ENCODE peak calls at places on chromosomes 4 and X, in six cellular contexts. G is left lung, Q is heart left ventricle, N is IMR-90, C is heart right ventricle, J is body of pancreas. U is an unnamed sample. For H3K36me3, the result is how much of the 10 kb centered on the place peaks cover.

GRCh38 chr4:139015269-139015947 is at the start of gene NOCT:
- DNase-seq in G (peak), Q (peak), N (peak), C (peak), J (peak), U (peak)

GRCh38 chr4:72290737-72291136 is 258.9 kb downstream of the NPFFR2 start:
- DNase-seq in G (no peak), Q (no peak), N (no peak), C (no peak), J (no peak), U (no peak)

GRCh38 chrX:38880460-38880859 is 79.2 kb downstream of the MID1IP1 start:
- DNase-seq in G (peak), Q (no peak), N (peak), C (no peak), J (peak), U (no peak)

GRCh38 chrX:10579753-10580060 is 40.7 kb downstream of the MID1 start:
- DNase-seq in G (no peak), Q (no peak), N (peak), C (no peak), J (no peak), U (no peak)

GRCh38 chr4:97457253-97457652 is 686.0 kb downstream of the STPG2 start:
- DNase-seq in G (no peak), Q (no peak), N (no peak), C (no peak), J (no peak), U (no peak)

GRCh38 chr4:89868999-89869589 is 25.6 kb upstream of the MMRN1 start:
- DNase-seq in G (no peak), Q (no peak), N (peak), C (no peak), J (no peak), U (no peak)

GRCh38 chr4:182807841-182808548 is 109.2 kb downstream of the DCTD start:
- DNase-seq in G (no peak), Q (no peak), N (no peak), C (no peak), J (no peak), U (no peak)

GRCh38 chr4:151569650-151570049 is 160.7 kb downstream of the FHIP1A start:
- DNase-seq in G (no peak), Q (peak), N (no peak), C (peak), J (peak), U (no peak)

GRCh38 chr4:174808119-174808518 is 20.9 kb downstream of the GLRA3 start:
- DNase-seq in G (no peak), Q (no peak), N (no peak), C (no peak), J (no peak), U (no peak)

GRCh38 chrX:40176256-40176978 is 78.7 kb upstream of the BCOR start:
- DNase-seq in G (peak), Q (peak), N (no peak), C (peak), J (peak), U (peak)

GRCh38 chr4:7938513-7939376 is 916 bp downstream of the AFAP1 start:
- DNase-seq in G (no peak), Q (peak), N (peak), C (peak), J (peak), U (no peak)

GRCh38 chr4:121057466-121057911 is 14.8 kb downstream of the NDNF start:
- DNase-seq in G (no peak), Q (peak), N (no peak), C (peak), J (no peak), U (no peak)

GRCh38 chr4:184012937-184013336 is 107.8 kb downstream of the STOX2 start:
- DNase-seq in G (no peak), Q (no peak), N (no peak), C (no peak), J (no peak), U (no peak)

GRCh38 chr4:10320130-10320529 is 137.1 kb downstream of the ZNF518B start:
- DNase-seq in G (no peak), Q (no peak), N (no peak), C (no peak), J (no peak), U (no peak)

GRCh38 chrX:153477458-153477857 is 7.1 kb upstream of the HAUS7 start:
- DNase-seq in G (no peak), Q (no peak), N (no peak), C (no peak), J (no peak), U (no peak)

GRCh38 chr4:175833574-175834350 is 21.7 kb upstream of the GPM6A start:
- DNase-seq in G (no peak), Q (no peak), N (no peak), C (no peak), J (no peak), U (no peak)

GRCh38 chr4:24024157-24024556 is 134.3 kb upstream of the PPARGC1A start:
- DNase-seq in G (no peak), Q (no peak), N (peak), C (no peak), J (no peak), U (no peak)

GRCh38 chrX:20224814-20225487 is 41.8 kb downstream of the RPS6KA3 start:
- DNase-seq in G (no peak), Q (no peak), N (peak), C (no peak), J (no peak), U (no peak)

GRCh38 chr4:39770005-39770404 is 72.1 kb downstream of the UBE2K start:
- DNase-seq in G (no peak), Q (no peak), N (no peak), C (no peak), J (no peak), U (no peak)
- H3K36me3 ChIP-seq in G (under half), Q (half or more), N (under half), C (under half), J (under half), U (half or more)

DNA sequence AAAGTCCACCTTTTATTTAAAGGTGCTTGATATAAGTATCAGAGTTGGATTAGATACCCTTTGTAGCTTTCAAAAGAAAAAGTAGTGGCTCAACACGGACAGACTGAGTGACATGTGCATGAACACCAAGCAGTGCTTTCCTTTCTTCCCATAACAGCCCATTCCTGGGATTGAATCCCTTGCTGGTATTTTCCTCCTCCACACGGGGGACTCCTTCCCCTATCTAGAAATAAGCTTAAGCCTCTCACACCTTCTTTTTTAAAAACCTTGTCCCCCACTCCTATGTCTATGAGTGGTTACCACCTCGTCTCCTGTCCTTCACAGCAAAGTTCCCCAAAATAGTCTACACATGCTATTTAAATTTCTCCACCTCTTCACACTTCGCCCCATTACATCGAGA is 5.1 kb downstream of the AP1S2 start:
- DNase-seq in G (no peak), Q (no peak), N (no peak), C (no peak), J (no peak), U (no peak)
- TF ChIP-seq CTCF in G (no peak), Q (peak), N (peak), C (peak), J (no peak), U (peak)

GRCh38 chr4:751676-752075 is 46.0 kb downstream of the PCGF3 start:
- DNase-seq in G (no peak), Q (no peak), N (no peak), C (no peak), J (no peak), U (peak)

GRCh38 chr4:749771-750666 is 44.4 kb downstream of the PCGF3 start:
- DNase-seq in G (no peak), Q (no peak), N (peak), C (no peak), J (no peak), U (peak)

GRCh38 chr4:744212-744841 is 38.7 kb downstream of the PCGF3 start:
- DNase-seq in G (no peak), Q (no peak), N (no peak), C (no peak), J (no peak), U (peak)

GRCh38 chr4:748461-748860 is 42.8 kb downstream of the PCGF3 start:
- DNase-seq in G (no peak), Q (no peak), N (no peak), C (no peak), J (no peak), U (peak)

GRCh38 chr4:747546-748170 is 42.0 kb downstream of the PCGF3 start:
- DNase-seq in G (no peak), Q (no peak), N (no peak), C (no peak), J (no peak), U (peak)
- H3K36me3 ChIP-seq in G (under half), Q (under half), N (under half), C (under half), J (under half), U (under half)

DNA sequence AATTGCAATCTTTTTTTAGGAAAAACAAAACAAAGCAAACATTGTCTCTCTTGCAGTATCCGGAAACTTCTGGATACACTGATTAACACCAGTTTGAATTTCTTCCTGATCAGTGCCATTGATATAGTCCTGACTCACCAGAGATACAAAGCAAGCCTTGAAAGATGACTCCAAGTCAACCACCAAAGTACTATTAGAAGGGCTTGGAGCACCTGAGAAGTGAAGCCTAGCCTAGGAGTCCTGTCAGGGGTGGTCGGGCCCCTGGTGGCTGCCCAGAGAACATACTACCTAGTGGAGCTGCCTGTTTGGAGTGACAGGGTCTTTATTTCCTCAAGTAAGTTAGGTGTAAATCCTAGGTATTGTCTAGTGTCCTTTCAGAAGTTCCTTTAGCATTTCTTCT is 593.2 kb downstream of the ZNF674 start:
- DNase-seq in G (no peak), Q (no peak), N (no peak), C (no peak), J (no peak), U (no peak)
- TF ChIP-seq CTCF in G (no peak), Q (no peak), N (no peak), C (no peak), J (no peak), U (no peak)

GRCh38 chrX:43964936-43965335 is 8.3 kb downstream of the NDP start:
- DNase-seq in G (no peak), Q (no peak), N (no peak), C (no peak), J (no peak), U (no peak)
- H3K36me3 ChIP-seq in G (under half), Q (under half), N (under half), C (under half), J (under half), U (under half)

DNA sequence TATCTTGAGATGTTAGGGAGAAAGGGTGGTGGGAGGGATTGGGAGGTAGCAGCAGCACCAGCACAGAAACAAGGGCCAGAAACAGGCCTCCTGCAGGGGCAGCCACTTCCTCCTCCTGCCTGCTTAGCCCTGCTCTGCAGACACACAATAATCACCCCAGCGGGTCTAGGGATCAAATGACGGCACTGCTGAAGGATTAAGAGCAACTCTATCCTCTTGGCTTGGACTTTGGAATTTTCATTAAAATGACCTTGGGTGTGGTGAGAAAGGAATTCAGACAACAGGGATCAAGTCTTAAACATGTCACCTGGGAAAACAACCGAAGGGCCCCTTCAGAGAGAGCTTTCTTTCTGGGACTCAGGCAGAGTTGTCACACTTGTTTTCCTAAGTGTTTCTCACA is 353.4 kb downstream of the SPRY1 start:
- DNase-seq in G (no peak), Q (no peak), N (no peak), C (no peak), J (no peak), U (no peak)
- TF ChIP-seq CTCF in G (no peak), Q (no peak), N (no peak), C (no peak), J (no peak), U (no peak)